ENCODE peak calls at places on chromosomes 12 and 14, in five cellular contexts. D, Z, W, U and S are unnamed samples. For H3K27me3, the result is how much of the 10 kb centered on the place peaks cover.

GRCh38 chr12:5904441-5904840 is 40.6 kb downstream of the ANO2 start:
- DNase-seq in W (no peak), Z (no peak), U (no peak), D (no peak), S (no peak)

GRCh38 chr12:47504775-47505446 is 200.9 kb downstream of the RPAP3 start:
- DNase-seq in U (no peak), Z (no peak), W (no peak), D (no peak), S (peak)

GRCh38 chr14:22752422-22752821 is 14.1 kb upstream of the OXA1L start:
- DNase-seq in U (no peak), Z (no peak), W (no peak), D (no peak), S (no peak)

GRCh38 chr14:69077841-69078240 is 75.1 kb downstream of the DCAF5 start:
- DNase-seq in W (peak), Z (no peak), U (no peak), D (no peak), S (peak)

GRCh38 chr12:131795688-131796410 is 32.3 kb upstream of the MMP17 start:
- DNase-seq in Z (no peak), W (no peak), D (no peak), U (no peak), S (no peak)

GRCh38 chr12:100279612-100280244 is 12.8 kb downstream of the SCYL2 start:
- DNase-seq in U (no peak), Z (no peak), D (no peak), W (no peak), S (peak)

GRCh38 chr14:68784298-68784910 is 8.5 kb downstream of the ZFP36L1 start:
- DNase-seq in W (peak), U (no peak), Z (no peak), D (no peak), S (peak)

GRCh38 chr14:22900088-22900799 is 17.2 kb downstream of the REM2 start:
- DNase-seq in D (no peak), W (peak), Z (peak), U (no peak), S (peak)

GRCh38 chr14:81169711-81170103 is 51.1 kb downstream of the GTF2A1 start:
- DNase-seq in Z (peak), D (no peak), W (peak), U (peak), S (peak)

GRCh38 chr14:36313898-36314297 is 6.5 kb downstream of the MBIP start:
- DNase-seq in U (no peak), D (no peak), Z (no peak), W (no peak), S (no peak)

GRCh38 chr14:75960219-75960618 is 21.6 kb downstream of the TGFB3 start:
- DNase-seq in W (no peak), U (no peak), Z (no peak), D (no peak), S (no peak)

GRCh38 chr14:24406416-24406815 is 7.6 kb downstream of the NYNRIN start:
- DNase-seq in W (no peak), Z (no peak), D (no peak), U (no peak), S (no peak)

GRCh38 chr14:38578278-38578681 is 322.4 kb upstream of the CLEC14A start:
- DNase-seq in W (peak), Z (no peak), U (no peak), D (no peak), S (peak)

GRCh38 chr14:94180655-94181271 is 6.6 kb downstream of the PPP4R4 start:
- DNase-seq in D (no peak), W (peak), U (no peak), Z (no peak), S (peak)

GRCh38 chr14:99537399-99537798 is 56.2 kb downstream of the CCNK start:
- DNase-seq in U (no peak), D (no peak), Z (no peak), W (peak), S (peak)

GRCh38 chr12:13784504-13784903 is 196.9 kb downstream of the GRIN2B start:
- DNase-seq in W (no peak), U (no peak), Z (no peak), D (no peak), S (peak)

GRCh38 chr12:51217133-51217967 is 512 bp downstream of the POU6F1 start:
- DNase-seq in U (peak), Z (peak), D (peak), W (no peak), S (peak)

GRCh38 chr12:103909811-103910210 is 20.4 kb upstream of the HSP90B1 start:
- DNase-seq in W (no peak), U (no peak), D (no peak), Z (no peak), S (peak)

GRCh38 chr14:49173765-49174373 is 412.3 kb downstream of the RPS29 start:
- DNase-seq in W (peak), Z (no peak), D (no peak), U (no peak), S (peak)

GRCh38 chr12:58086930-58087329 is 145.6 kb downstream of the ATP23 start:
- DNase-seq in D (no peak), Z (no peak), W (no peak), U (no peak), S (no peak)

GRCh38 chr12:40106202-40106533 is 287 bp upstream of the SLC2A13 start:
- DNase-seq in D (no peak), W (no peak), U (no peak), Z (no peak), S (no peak)

GRCh38 chr12:11837318-11837934 is 188.0 kb downstream of the ETV6 start:
- DNase-seq in W (no peak), Z (no peak), D (no peak), U (no peak), S (no peak)

GRCh38 chr12:54587315-54587821 is 1.1 kb downstream of the PPP1R1A start:
- DNase-seq in W (no peak), Z (no peak), U (peak), D (no peak), S (peak)

GRCh38 chr12:41254004-41254403 is 65.9 kb downstream of the PDZRN4 start:
- DNase-seq in W (no peak), Z (no peak), D (no peak), U (no peak), S (no peak)

GRCh38 chr14:97107760-97108159 is 310.6 kb downstream of the VRK1 start:
- DNase-seq in D (no peak), W (no peak), U (no peak), Z (no peak), S (no peak)

DNA sequence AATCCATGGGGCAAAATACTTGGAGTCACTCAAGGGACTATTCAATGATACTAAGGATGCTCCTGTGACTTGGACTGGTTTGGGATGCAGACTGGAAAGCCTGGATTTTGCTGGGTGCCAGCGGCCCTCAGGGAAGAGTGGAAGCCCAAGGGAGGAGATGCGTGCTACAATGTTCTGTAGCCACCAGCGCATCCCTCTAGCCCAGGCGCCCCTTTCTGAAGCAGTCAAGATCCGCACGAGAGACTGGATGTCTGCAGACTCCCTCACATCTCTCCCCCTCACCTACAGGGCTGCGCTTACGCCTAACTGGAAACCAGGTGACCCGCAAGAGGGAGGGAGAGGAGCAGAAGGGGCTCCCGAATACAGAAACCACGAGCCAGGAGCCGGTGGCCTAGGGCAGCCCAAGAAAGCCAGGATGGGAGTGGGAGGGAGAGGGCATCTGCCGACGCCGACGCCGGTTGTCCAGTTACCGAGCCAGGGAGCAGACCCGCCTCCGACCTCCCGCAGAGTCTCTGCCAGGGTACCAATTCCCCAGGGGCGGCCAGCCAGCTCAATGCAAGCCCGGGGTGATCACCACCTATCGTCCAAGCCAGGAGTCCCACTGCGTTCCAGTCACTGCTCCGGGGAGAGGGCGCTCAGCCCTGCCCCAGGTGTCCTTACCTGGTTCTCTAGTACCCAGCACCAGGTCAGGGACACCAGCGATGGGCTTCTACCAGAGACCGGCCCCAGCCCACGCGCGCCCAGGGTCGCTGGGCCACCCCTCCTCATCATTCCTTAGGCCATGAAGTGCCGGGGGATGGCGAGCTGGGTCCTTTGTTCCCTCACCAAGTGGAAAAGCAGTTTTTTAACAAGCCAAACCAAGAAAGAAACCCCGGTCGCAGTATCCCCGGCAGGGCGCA is 1.2 kb downstream of the NTN4 start:
- DNase-seq in Z (no peak), W (no peak), D (no peak), U (peak), S (peak)
- H3K27me3 ChIP-seq in Z (under half), W (under half), D (under half), U (under half), S (under half)

DNA sequence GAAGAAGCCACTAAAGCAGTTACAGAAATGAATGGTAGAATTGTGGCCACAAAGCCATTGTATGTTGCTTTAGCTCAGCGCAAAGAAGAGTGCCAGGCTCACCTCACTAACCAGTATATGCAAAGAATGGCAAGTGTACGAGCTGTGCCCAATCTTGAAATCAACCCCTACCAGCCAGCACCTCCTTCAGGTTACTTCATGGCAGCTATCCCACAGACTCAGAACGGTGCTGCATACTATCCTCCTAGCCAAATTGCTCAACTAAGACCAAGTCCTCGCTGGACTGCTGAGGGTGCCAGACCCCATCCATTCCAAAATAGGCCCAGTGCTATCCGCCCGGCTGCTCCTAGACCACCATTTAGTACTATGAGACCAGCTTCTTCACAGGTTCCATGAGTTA is 21.5 kb upstream of the SRGAP1 start:
- DNase-seq in Z (no peak), W (no peak), U (no peak), D (no peak), S (no peak)
- H3K27me3 ChIP-seq in Z (under half), W (under half), U (under half), D (under half), S (under half)

DNA sequence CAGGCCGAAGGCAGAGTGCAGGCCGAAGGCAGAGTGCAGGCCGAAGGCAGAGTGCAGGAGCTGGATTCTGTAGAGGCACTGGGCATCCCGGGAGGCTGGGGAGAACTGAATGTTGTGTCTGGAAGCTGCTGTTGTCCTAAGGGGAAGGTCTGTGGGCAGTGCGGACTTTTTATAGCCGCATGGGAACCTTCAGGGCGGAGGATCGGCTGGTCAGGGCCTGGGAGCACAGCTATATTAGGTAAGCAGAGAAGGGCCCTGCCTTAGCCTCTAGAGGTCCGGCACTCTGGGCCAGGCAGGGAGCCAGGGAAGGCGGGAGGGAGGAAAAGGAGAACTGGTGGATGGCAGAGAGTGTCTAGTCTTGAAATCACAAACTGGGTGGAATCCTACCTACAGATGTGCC is 14.2 kb downstream of the CABP1 start:
- DNase-seq in U (no peak), W (no peak), D (no peak), Z (no peak), S (no peak)
- H3K27me3 ChIP-seq in U (under half), W (under half), D (under half), Z (under half), S (under half)

DNA sequence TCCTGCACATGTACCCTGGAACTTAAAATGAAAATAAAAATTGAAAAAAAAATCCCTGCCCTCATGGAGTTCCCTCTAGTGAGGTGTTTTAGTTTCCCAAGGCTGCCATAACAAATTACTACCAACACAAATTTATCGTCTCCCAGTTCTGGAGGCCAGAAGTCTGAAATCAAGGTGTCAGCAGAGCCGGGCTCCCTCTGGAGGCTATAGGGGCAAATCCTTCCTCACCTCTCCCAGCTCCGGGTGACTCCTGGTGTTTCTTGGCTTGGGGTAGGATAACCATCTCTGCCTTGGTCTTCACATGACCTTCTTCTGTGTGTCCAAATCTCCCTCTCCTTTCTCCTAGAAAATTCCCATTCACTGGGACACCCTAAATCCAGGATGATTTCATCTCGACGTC is 50.1 kb downstream of the PLXNC1 start:
- DNase-seq in U (no peak), D (no peak), W (no peak), Z (no peak), S (no peak)
- H3K27me3 ChIP-seq in U (under half), D (under half), W (under half), Z (under half), S (under half)

DNA sequence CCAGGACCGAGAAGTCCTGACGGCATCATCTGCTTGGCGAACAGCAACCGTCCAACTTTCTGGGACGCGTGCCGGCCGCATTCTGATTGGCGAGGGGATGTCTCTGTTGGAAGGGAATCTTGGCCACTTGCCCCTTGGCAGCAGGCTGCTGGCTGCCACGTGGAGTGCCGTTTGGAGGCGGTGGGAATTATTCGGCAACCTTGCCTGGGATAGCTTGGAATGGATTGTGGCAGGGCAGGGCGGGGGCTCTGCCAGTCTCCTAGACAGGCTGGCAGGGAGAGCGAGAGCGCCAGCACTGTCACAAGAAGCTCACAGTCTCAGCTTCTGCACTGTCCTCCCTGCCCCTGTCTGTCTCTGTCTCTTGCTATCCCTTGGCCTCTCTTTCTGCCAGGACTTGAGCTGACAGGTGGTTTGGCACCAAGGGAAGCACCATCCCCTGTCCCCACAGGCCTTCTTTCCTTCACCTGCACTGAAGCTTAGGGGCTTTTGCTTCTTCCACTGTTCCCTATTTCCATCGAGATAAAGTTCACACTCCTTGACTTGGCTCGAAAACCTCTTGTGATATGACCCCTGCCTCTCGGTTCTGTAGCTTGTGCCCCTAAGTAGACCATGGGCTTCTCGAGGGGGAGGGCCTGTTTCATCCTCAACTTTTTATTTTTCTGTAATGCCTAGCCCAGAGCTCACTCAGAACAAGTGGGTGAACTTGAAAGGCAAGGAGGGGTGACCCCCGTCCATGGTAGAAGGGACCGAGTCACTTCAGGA is 201.9 kb downstream of the PHETA1 start:
- DNase-seq in Z (no peak), D (no peak), W (no peak), U (no peak), S (no peak)
- H3K27me3 ChIP-seq in Z (under half), D (under half), W (under half), U (under half), S (under half)

GRCh38 chr14:21668377-21668776 is 5.2 kb downstream of the OR4E1 start:
- DNase-seq in W (no peak), Z (no peak), D (no peak), U (no peak), S (no peak)
- H3K27me3 ChIP-seq in W (under half), Z (under half), D (under half), U (under half), S (under half)

GRCh38 chr12:113089839-113090238 is 33.3 kb downstream of the DTX1 start:
- DNase-seq in D (no peak), W (no peak), U (no peak), Z (no peak), S (no peak)
- H3K27me3 ChIP-seq in D (under half), W (under half), U (under half), Z (under half), S (under half)

GRCh38 chr12:92334552-92334951 is 188.9 kb upstream of the BTG1 start:
- DNase-seq in U (no peak), D (no peak), W (no peak), Z (no peak), S (no peak)

GRCh38 chr12:92326877-92327276 is 181.2 kb upstream of the BTG1 start:
- DNase-seq in W (no peak), Z (no peak), D (no peak), U (no peak), S (no peak)

GRCh38 chr12:92332552-92332951 is 186.9 kb upstream of the BTG1 start:
- DNase-seq in Z (no peak), W (no peak), U (no peak), D (no peak), S (no peak)

GRCh38 chr12:92330654-92331053 is 185.0 kb upstream of the BTG1 start:
- DNase-seq in W (no peak), U (no peak), D (no peak), Z (no peak), S (no peak)

DNA sequence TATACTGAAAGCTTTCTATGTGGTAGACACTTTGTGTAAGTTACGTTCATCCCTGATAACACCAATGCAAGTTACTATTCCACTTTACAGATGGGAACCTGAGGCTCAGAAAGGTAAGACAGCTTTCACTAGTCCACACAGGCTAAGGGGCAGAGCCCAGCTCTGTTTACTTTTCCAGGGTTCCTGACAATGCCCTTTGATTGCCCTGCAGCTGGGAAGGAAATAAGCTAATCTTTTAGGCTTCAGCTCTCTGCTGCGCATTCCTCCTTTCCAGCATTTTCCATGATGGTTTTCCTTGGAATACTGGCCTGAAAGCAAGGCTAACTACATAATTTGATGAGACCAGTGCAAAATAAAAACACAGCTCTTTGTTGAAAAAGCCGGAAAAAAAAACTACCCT is 185.7 kb upstream of the BTG1 start:
- DNase-seq in Z (no peak), W (no peak), D (no peak), U (no peak), S (no peak)
- H3K27me3 ChIP-seq in Z (under half), W (under half), D (under half), U (under half), S (under half)

GRCh38 chr12:30484658-30485057 is 211.0 kb downstream of the IPO8 start:
- DNase-seq in W (no peak), D (no peak), U (no peak), Z (no peak), S (peak)

GRCh38 chr12:30482650-30483049 is 213.0 kb downstream of the IPO8 start:
- DNase-seq in D (no peak), W (no peak), Z (no peak), U (no peak), S (no peak)

DNA sequence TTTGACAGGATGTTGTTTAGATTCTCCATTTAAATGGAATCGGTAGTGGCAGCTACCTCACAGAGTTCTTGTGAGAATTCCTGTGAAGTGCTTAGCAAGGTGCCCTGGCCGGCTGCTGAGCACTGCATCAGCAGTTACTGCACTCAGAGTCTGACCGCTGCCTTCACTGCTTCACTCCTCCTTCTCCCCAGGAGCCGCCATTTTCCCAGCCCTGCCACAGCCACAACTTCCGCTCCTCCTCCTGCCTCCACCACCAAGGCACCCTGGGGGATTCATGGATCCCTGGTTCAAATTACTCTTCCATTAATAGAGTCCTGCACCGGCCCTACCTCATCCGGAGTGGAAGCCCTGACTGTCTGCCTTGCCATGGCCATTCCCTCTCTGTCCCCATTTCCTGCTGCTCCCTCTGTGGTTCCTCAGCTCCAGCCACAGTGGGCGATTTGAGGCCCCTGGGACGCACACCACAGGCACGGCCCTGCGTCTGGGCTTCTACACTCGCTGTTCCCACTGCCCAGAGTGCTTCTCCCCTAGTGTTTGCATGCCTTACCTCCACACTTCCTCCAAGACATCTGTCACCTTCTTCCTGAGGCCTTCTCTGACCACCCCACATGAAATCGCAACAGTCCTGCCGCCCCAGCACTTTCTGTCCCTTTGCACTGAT is 210.3 kb downstream of the IPO8 start:
- DNase-seq in D (no peak), W (no peak), U (no peak), Z (no peak), S (no peak)
- H3K27me3 ChIP-seq in D (under half), W (under half), U (under half), Z (under half), S (under half)